ENCODE peak calls at places on chromosomes 12 and 14, in seven cellular contexts. One of them, this sample, is unnamed.
A peak's percentile ranks its signal among the peaks of the same experiment; 100 is the strongest.

GRCh38 chr14:65993996-65994395 is 492.2 kb upstream of the CCDC196 start:
- DNase-seq in stomach: no peak
- DNase-seq in tibial nerve: no peak
- DNase-seq in SK-N-SH: no peak
- DNase-seq in thoracic aorta: no peak
- DNase-seq in heart left ventricle: no peak
- DNase-seq in Panc1: no peak
- DNase-seq in this sample: no peak

GRCh38 chr14:70908918-70909641 is 1.8 kb downstream of the PCNX1 start:
- DNase-seq in thoracic aorta: no peak
- DNase-seq in stomach: no peak
- DNase-seq in tibial nerve: no peak
- DNase-seq in heart left ventricle: no peak
- DNase-seq in Panc1: no peak
- DNase-seq in SK-N-SH: no peak
- DNase-seq in this sample: no peak

GRCh38 chr12:26895672-26896071 is 42.1 kb downstream of the INTS13 start:
- DNase-seq in Panc1: no peak
- DNase-seq in thoracic aorta: no peak
- DNase-seq in heart left ventricle: no peak
- DNase-seq in SK-N-SH: no peak
- DNase-seq in stomach: no peak
- DNase-seq in tibial nerve: no peak
- DNase-seq in this sample: no peak

GRCh38 chr14:67237591-67237990 is 3.6 kb upstream of the PALS1 start:
- DNase-seq in tibial nerve: no peak
- DNase-seq in Panc1: no peak
- DNase-seq in heart left ventricle: no peak
- DNase-seq in thoracic aorta: no peak
- DNase-seq in SK-N-SH: no peak
- DNase-seq in stomach: no peak
- DNase-seq in this sample: no peak

GRCh38 chr14:36441283-36441682 is 78.7 kb downstream of the NKX2-1 start:
- DNase-seq in tibial nerve: no peak
- DNase-seq in thoracic aorta: no peak
- DNase-seq in stomach: no peak
- DNase-seq in Panc1: no peak
- DNase-seq in SK-N-SH: no peak
- DNase-seq in heart left ventricle: no peak
- DNase-seq in this sample: no peak

GRCh38 chr12:4118017-4118510 is 155.5 kb upstream of the CCND2 start:
- DNase-seq in SK-N-SH: no peak
- DNase-seq in heart left ventricle: peak; percentile 47
- DNase-seq in tibial nerve: peak; percentile 38
- DNase-seq in thoracic aorta: no peak
- DNase-seq in Panc1: no peak
- DNase-seq in stomach: no peak
- DNase-seq in this sample: peak; percentile 30

GRCh38 chr12:76037130-76038105 is 5.8 kb upstream of the PHLDA1 start:
- DNase-seq in heart left ventricle: no peak
- DNase-seq in tibial nerve: no peak
- DNase-seq in stomach: no peak
- DNase-seq in thoracic aorta: no peak
- DNase-seq in Panc1: no peak
- DNase-seq in SK-N-SH: peak; percentile 59
- DNase-seq in this sample: no peak

GRCh38 chr12:116077431-116077830 is 200.1 kb downstream of the MED13L start:
- DNase-seq in thoracic aorta: no peak
- DNase-seq in heart left ventricle: no peak
- DNase-seq in stomach: no peak
- DNase-seq in SK-N-SH: no peak
- DNase-seq in tibial nerve: no peak
- DNase-seq in Panc1: no peak
- DNase-seq in this sample: no peak

GRCh38 chr12:111410229-111411186 is 4.8 kb downstream of the SH2B3 start:
- DNase-seq in stomach: no peak
- DNase-seq in SK-N-SH: peak; percentile 76
- DNase-seq in heart left ventricle: peak; percentile 73
- DNase-seq in tibial nerve: no peak
- DNase-seq in Panc1: no peak
- DNase-seq in thoracic aorta: no peak
- DNase-seq in this sample: no peak

GRCh38 chr12:115023279-115023678 is 339.3 kb upstream of the TBX3 start:
- DNase-seq in SK-N-SH: no peak
- DNase-seq in tibial nerve: no peak
- DNase-seq in heart left ventricle: no peak
- DNase-seq in stomach: no peak
- DNase-seq in Panc1: no peak
- DNase-seq in thoracic aorta: no peak
- DNase-seq in this sample: no peak

GRCh38 chr12:112970391-112970790 is 7.9 kb upstream of the OAS2 start:
- DNase-seq in Panc1: no peak
- DNase-seq in thoracic aorta: no peak
- DNase-seq in tibial nerve: no peak
- DNase-seq in stomach: no peak
- DNase-seq in SK-N-SH: no peak
- DNase-seq in heart left ventricle: no peak
- DNase-seq in this sample: no peak

GRCh38 chr12:122350444-122350843 is 72.0 kb downstream of the CLIP1 start:
- DNase-seq in Panc1: no peak
- DNase-seq in SK-N-SH: peak; percentile 32
- DNase-seq in tibial nerve: no peak
- DNase-seq in thoracic aorta: peak; percentile 18
- DNase-seq in stomach: no peak
- DNase-seq in heart left ventricle: peak; percentile 56
- DNase-seq in this sample: no peak

GRCh38 chr14:103391048-103391447 is 5.8 kb downstream of the MARK3 start:
- DNase-seq in tibial nerve: no peak
- DNase-seq in stomach: no peak
- DNase-seq in heart left ventricle: no peak
- DNase-seq in Panc1: no peak
- DNase-seq in SK-N-SH: peak; percentile 61
- DNase-seq in thoracic aorta: no peak
- DNase-seq in this sample: no peak

GRCh38 chr12:100156731-100157426 is 14.2 kb upstream of the BLTP3B start:
- DNase-seq in thoracic aorta: no peak
- DNase-seq in stomach: no peak
- DNase-seq in SK-N-SH: no peak
- DNase-seq in tibial nerve: no peak
- DNase-seq in heart left ventricle: no peak
- DNase-seq in Panc1: no peak
- DNase-seq in this sample: no peak

GRCh38 chr12:103498990-103499389 is 3.2 kb upstream of the C12orf42 start:
- DNase-seq in Panc1: no peak
- DNase-seq in stomach: no peak
- DNase-seq in thoracic aorta: no peak
- DNase-seq in heart left ventricle: no peak
- DNase-seq in SK-N-SH: no peak
- DNase-seq in tibial nerve: no peak
- DNase-seq in this sample: no peak

GRCh38 chr12:91989143-91989542 is 156.5 kb downstream of the BTG1 start:
- DNase-seq in heart left ventricle: no peak
- DNase-seq in tibial nerve: no peak
- DNase-seq in Panc1: no peak
- DNase-seq in thoracic aorta: no peak
- DNase-seq in stomach: no peak
- DNase-seq in SK-N-SH: no peak
- DNase-seq in this sample: no peak

GRCh38 chr14:100067971-100068959 is 3.0 kb downstream of the EVL start:
- DNase-seq in Panc1: no peak
- DNase-seq in thoracic aorta: no peak
- DNase-seq in tibial nerve: no peak
- DNase-seq in stomach: peak; percentile 67
- DNase-seq in SK-N-SH: no peak
- DNase-seq in heart left ventricle: peak; percentile 63
- DNase-seq in this sample: peak; percentile 50

GRCh38 chr14:89576132-89576923 is 159.3 kb upstream of the FOXN3 start:
- DNase-seq in stomach: no peak
- DNase-seq in SK-N-SH: no peak
- DNase-seq in Panc1: no peak
- DNase-seq in tibial nerve: no peak
- DNase-seq in thoracic aorta: no peak
- DNase-seq in heart left ventricle: no peak
- DNase-seq in this sample: no peak

DNA sequence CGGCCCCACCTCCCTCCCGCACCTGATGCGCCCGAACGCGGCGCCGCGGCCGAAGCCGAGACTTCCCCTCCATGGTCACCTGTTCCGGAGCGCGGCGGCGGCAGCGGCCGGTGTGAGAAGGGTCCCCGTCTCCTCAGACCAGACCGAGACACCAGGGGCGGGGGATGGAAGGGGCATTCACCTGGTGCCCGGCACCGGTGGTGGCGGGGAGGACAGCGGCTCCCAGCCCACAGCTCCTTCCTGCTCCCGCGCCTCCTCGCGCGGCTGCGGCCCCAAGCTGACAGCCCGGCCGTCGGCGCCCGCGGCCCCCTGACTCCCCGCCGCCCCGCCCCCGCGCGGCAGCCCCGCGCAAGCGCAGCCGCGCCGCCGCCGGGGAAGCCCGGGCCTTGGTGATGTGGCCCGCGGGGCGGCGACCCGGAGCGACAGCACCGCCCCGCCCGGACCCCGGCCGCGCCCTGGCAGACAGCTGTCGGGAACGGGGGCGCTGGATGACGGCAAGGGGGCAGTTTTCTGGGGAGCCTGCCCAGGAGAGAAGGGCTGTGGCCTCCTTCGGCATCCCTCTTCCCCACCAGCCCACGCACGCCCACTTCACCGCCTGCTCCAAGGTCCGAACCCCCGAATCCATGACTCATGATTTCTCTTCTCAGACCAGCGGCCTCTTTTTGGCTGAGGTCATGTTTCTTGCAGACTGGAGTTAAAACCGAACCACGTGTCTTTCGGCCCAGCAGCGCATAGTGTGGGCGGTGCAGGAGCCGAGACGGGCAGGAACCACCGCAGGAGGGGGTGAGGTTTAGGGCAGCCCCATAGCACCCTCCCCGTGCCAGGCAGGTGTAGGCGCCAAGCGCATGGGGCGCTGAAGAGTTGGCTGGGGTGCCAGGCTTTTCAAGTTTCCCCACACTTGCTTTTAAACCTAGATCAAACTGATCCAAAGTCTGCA is at the start of gene SLC41A2:
- DNase-seq in thoracic aorta: peak; percentile 87
- DNase-seq in stomach: peak; percentile 88
- DNase-seq in Panc1: peak; percentile 60
- DNase-seq in heart left ventricle: peak; percentile 81
- DNase-seq in tibial nerve: peak; percentile 45
- DNase-seq in SK-N-SH: peak; percentile 98
- DNase-seq in this sample: peak; percentile 86
- TF ChIP-seq CTCF in thoracic aorta: no peak
- TF ChIP-seq CTCF in stomach: no peak
- TF ChIP-seq CTCF in Panc1: peak; percentile 72
- TF ChIP-seq CTCF in heart left ventricle: peak; percentile 56
- TF ChIP-seq CTCF in tibial nerve: peak; percentile 48
- TF ChIP-seq CTCF in SK-N-SH: no peak
- TF ChIP-seq CTCF in this sample: no peak

GRCh38 chr14:51546099-51546498 is 105.6 kb upstream of the FRMD6 start:
- DNase-seq in thoracic aorta: no peak
- DNase-seq in tibial nerve: no peak
- DNase-seq in SK-N-SH: no peak
- DNase-seq in heart left ventricle: no peak
- DNase-seq in Panc1: no peak
- DNase-seq in stomach: no peak
- DNase-seq in this sample: no peak

GRCh38 chr14:51546603-51547258 is 105.0 kb upstream of the FRMD6 start:
- DNase-seq in thoracic aorta: no peak
- DNase-seq in heart left ventricle: no peak
- DNase-seq in stomach: no peak
- DNase-seq in SK-N-SH: no peak
- DNase-seq in tibial nerve: no peak
- DNase-seq in Panc1: no peak
- DNase-seq in this sample: no peak

GRCh38 chr14:51544426-51544825 is 107.3 kb upstream of the FRMD6 start:
- DNase-seq in Panc1: no peak
- DNase-seq in thoracic aorta: no peak
- DNase-seq in SK-N-SH: no peak
- DNase-seq in tibial nerve: no peak
- DNase-seq in heart left ventricle: no peak
- DNase-seq in stomach: no peak
- DNase-seq in this sample: no peak

GRCh38 chr14:51544901-51545300 is 106.8 kb upstream of the FRMD6 start:
- DNase-seq in thoracic aorta: no peak
- DNase-seq in heart left ventricle: no peak
- DNase-seq in SK-N-SH: no peak
- DNase-seq in tibial nerve: no peak
- DNase-seq in stomach: no peak
- DNase-seq in Panc1: no peak
- DNase-seq in this sample: no peak

DNA sequence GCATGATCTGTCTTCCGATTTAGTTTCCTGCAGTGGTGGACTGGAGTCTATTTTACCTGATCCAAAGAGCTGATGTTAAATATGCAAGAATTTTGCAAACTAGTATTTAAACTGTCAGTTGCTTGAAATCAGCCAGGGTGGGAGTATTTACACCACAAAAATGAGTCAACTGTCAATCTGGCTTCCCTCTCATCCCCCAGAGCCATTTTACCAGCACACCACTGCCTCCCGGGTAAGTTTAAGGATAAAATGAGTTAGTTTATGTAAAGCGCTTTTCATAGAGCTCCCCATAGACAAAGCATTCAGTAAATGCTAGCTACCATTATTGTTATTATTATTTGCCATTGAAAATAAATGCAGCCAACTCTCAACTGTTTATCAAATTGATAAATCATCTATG is 106.3 kb upstream of the FRMD6 start:
- DNase-seq in Panc1: no peak
- DNase-seq in SK-N-SH: no peak
- DNase-seq in tibial nerve: no peak
- DNase-seq in heart left ventricle: no peak
- DNase-seq in stomach: no peak
- DNase-seq in thoracic aorta: no peak
- DNase-seq in this sample: no peak
- H3K4me1 ChIP-seq in Panc1: peaks cover 24% of the 10 kb centered on the region
- H3K4me1 ChIP-seq in SK-N-SH: peaks cover 43% of the 10 kb centered on the region
- H3K4me1 ChIP-seq in tibial nerve: peaks cover 4% of the 10 kb centered on the region
- H3K4me1 ChIP-seq in heart left ventricle: peaks cover 5% of the 10 kb centered on the region
- H3K4me1 ChIP-seq in stomach: peaks cover 30% of the 10 kb centered on the region
- H3K4me1 ChIP-seq in thoracic aorta: peaks cover 11% of the 10 kb centered on the region
- H3K4me1 ChIP-seq in this sample: peaks cover 3% of the 10 kb centered on the region

GRCh38 chr14:61140271-61140670 is 140.9 kb downstream of the TMEM30B start:
- DNase-seq in thoracic aorta: no peak
- DNase-seq in Panc1: no peak
- DNase-seq in heart left ventricle: no peak
- DNase-seq in tibial nerve: no peak
- DNase-seq in stomach: no peak
- DNase-seq in SK-N-SH: no peak
- DNase-seq in this sample: no peak
- H3K9me3 ChIP-seq in thoracic aorta: no peaks in the 10 kb centered on the region
- H3K9me3 ChIP-seq in Panc1: no peaks in the 10 kb centered on the region
- H3K9me3 ChIP-seq in heart left ventricle: no peaks in the 10 kb centered on the region
- H3K9me3 ChIP-seq in tibial nerve: no peaks in the 10 kb centered on the region
- H3K9me3 ChIP-seq in stomach: peaks cover 3% of the 10 kb centered on the region
- H3K9me3 ChIP-seq in SK-N-SH: no peaks in the 10 kb centered on the region
- H3K9me3 ChIP-seq in this sample: peaks cover 6% of the 10 kb centered on the region

DNA sequence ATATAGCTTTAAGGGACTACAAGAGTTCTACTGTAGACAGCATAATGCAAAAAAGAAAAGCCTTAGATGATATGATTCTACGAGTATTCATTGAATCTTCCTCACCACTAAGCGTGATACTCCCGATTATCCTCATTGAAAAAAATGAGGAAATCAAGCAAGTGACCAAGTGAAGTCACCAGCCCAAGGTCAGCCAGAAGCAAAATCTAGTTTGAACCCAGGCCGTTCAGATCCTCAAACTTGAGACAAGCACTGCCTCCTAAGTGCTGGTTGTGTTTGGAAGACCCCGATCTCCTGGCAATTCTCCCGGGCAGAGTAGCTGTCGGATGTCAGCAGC is 834 bp downstream of the GIT2 start:
- DNase-seq in stomach: no peak
- DNase-seq in thoracic aorta: no peak
- DNase-seq in tibial nerve: no peak
- DNase-seq in Panc1: no peak
- DNase-seq in heart left ventricle: no peak
- DNase-seq in SK-N-SH: no peak
- DNase-seq in this sample: no peak
- TF ChIP-seq CTCF in stomach: no peak
- TF ChIP-seq CTCF in thoracic aorta: no peak
- TF ChIP-seq CTCF in tibial nerve: no peak
- TF ChIP-seq CTCF in Panc1: no peak
- TF ChIP-seq CTCF in heart left ventricle: no peak
- TF ChIP-seq CTCF in SK-N-SH: no peak
- TF ChIP-seq CTCF in this sample: no peak